ENCODE peak calls at places on chromosomes 11 and 22, in ten cellular contexts. One of them, this sample, is unnamed.

GRCh38 chr11:11142359-11142758 is 210.7 kb downstream of the CSNK2A3 start:
- DNase-seq in cardiac muscle cell: no peak
- DNase-seq in MG63: no peak
- DNase-seq in NB4: no peak
- DNase-seq in neural progenitor cell: no peak
- DNase-seq in mammary epithelial cell: no peak
- DNase-seq in left lung: no peak
- DNase-seq in fibroblast of lung: no peak
- DNase-seq in astrocyte of the cerebellum: no peak
- DNase-seq in HFF-Myc: no peak
- DNase-seq in this sample: no peak

GRCh38 chr22:40021401-40022000 is 26.7 kb downstream of the FAM83F start:
- DNase-seq in cardiac muscle cell: no peak
- DNase-seq in astrocyte of the cerebellum: no peak
- DNase-seq in NB4: no peak
- DNase-seq in MG63: no peak
- DNase-seq in mammary epithelial cell: no peak
- DNase-seq in fibroblast of lung: no peak
- DNase-seq in HFF-Myc: no peak
- DNase-seq in left lung: no peak
- DNase-seq in neural progenitor cell: no peak
- DNase-seq in this sample: no peak

GRCh38 chr22:42065408-42066132 is 5.0 kb downstream of the NAGA start:
- DNase-seq in astrocyte of the cerebellum: no peak
- DNase-seq in left lung: peak
- DNase-seq in NB4: no peak
- DNase-seq in MG63: no peak
- DNase-seq in mammary epithelial cell: no peak
- DNase-seq in neural progenitor cell: no peak
- DNase-seq in cardiac muscle cell: no peak
- DNase-seq in fibroblast of lung: no peak
- DNase-seq in HFF-Myc: no peak
- DNase-seq in this sample: no peak

GRCh38 chr11:2549876-2550605 is 105.2 kb downstream of the KCNQ1 start:
- DNase-seq in mammary epithelial cell: no peak
- DNase-seq in NB4: no peak
- DNase-seq in neural progenitor cell: no peak
- DNase-seq in fibroblast of lung: no peak
- DNase-seq in astrocyte of the cerebellum: no peak
- DNase-seq in left lung: peak
- DNase-seq in cardiac muscle cell: no peak
- DNase-seq in MG63: no peak
- DNase-seq in HFF-Myc: no peak
- DNase-seq in this sample: no peak

GRCh38 chr22:35938226-35938625 is 90.4 kb downstream of the RBFOX2 start:
- DNase-seq in HFF-Myc: no peak
- DNase-seq in neural progenitor cell: no peak
- DNase-seq in MG63: no peak
- DNase-seq in mammary epithelial cell: no peak
- DNase-seq in fibroblast of lung: no peak
- DNase-seq in cardiac muscle cell: no peak
- DNase-seq in NB4: no peak
- DNase-seq in left lung: no peak
- DNase-seq in astrocyte of the cerebellum: no peak
- DNase-seq in this sample: no peak

GRCh38 chr11:116275634-116276033 is 497.2 kb downstream of the BUD13 start:
- DNase-seq in NB4: no peak
- DNase-seq in MG63: peak
- DNase-seq in astrocyte of the cerebellum: no peak
- DNase-seq in HFF-Myc: no peak
- DNase-seq in neural progenitor cell: no peak
- DNase-seq in fibroblast of lung: no peak
- DNase-seq in left lung: no peak
- DNase-seq in mammary epithelial cell: peak
- DNase-seq in cardiac muscle cell: no peak
- DNase-seq in this sample: no peak

GRCh38 chr11:8098361-8098760 is 17.4 kb downstream of the TUB start:
- DNase-seq in cardiac muscle cell: no peak
- DNase-seq in astrocyte of the cerebellum: no peak
- DNase-seq in NB4: no peak
- DNase-seq in left lung: no peak
- DNase-seq in HFF-Myc: no peak
- DNase-seq in MG63: peak
- DNase-seq in fibroblast of lung: no peak
- DNase-seq in mammary epithelial cell: no peak
- DNase-seq in neural progenitor cell: no peak
- DNase-seq in this sample: no peak

GRCh38 chr11:86738615-86739014 is 61.7 kb upstream of the PRSS23 start:
- DNase-seq in HFF-Myc: no peak
- DNase-seq in left lung: no peak
- DNase-seq in NB4: no peak
- DNase-seq in astrocyte of the cerebellum: no peak
- DNase-seq in mammary epithelial cell: no peak
- DNase-seq in MG63: no peak
- DNase-seq in cardiac muscle cell: no peak
- DNase-seq in fibroblast of lung: no peak
- DNase-seq in neural progenitor cell: no peak
- DNase-seq in this sample: no peak

DNA sequence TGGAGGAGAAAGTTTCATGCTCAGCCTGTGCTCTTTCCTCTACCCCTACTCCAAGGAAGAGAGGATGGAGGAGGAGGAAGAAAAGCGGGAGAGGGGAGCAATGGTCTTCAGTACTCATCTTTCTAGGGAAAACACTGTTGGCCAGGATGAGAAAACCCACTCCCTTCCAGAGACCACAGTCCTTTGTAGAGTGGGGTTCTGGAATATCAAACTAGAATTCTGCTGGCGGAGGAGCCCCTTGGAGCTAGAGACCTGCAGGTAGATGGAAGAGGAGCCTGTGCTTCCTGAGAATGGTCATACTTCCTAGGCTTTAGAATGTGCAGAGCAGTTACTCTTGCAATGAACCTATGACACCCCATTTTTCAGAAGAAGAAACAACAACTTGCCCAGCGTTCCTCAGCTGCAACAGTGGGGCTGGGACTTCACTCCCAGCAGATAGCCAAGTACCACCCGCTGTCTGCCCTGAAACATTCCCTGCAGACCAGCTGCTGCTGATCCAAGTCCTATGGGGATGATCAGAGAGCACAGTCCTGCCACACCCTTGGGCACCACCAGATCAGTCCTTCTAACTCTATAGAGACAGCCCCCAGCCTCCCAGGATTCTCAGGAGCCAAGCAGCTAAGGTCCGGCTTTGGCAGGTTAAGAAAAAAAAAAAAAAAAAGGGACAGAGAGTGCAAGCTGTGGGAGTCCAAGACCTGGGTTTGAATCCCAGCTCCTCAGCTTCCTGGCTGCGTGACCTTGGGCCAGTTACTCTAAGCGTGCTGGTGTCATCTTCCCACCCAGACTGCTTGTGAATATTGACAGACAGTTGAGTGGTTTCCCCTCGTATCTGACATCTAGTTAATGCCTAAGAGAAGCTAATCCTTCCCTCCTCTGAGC is 664 bp downstream of the PTGDR2 start:
- DNase-seq in mammary epithelial cell: no peak
- DNase-seq in cardiac muscle cell: no peak
- DNase-seq in MG63: no peak
- DNase-seq in fibroblast of lung: no peak
- DNase-seq in left lung: no peak
- DNase-seq in HFF-Myc: no peak
- DNase-seq in neural progenitor cell: no peak
- DNase-seq in astrocyte of the cerebellum: no peak
- DNase-seq in NB4: no peak
- DNase-seq in this sample: no peak
- H3K4me3 ChIP-seq in mammary epithelial cell: no peak
- H3K4me3 ChIP-seq in cardiac muscle cell: no peak
- H3K4me3 ChIP-seq in MG63: no peak
- H3K4me3 ChIP-seq in fibroblast of lung: no peak
- H3K4me3 ChIP-seq in left lung: no peak
- H3K4me3 ChIP-seq in HFF-Myc: no peak
- H3K4me3 ChIP-seq in neural progenitor cell: no peak
- H3K4me3 ChIP-seq in astrocyte of the cerebellum: no peak
- H3K4me3 ChIP-seq in NB4: no peak
- H3K4me3 ChIP-seq in this sample: no peak

DNA sequence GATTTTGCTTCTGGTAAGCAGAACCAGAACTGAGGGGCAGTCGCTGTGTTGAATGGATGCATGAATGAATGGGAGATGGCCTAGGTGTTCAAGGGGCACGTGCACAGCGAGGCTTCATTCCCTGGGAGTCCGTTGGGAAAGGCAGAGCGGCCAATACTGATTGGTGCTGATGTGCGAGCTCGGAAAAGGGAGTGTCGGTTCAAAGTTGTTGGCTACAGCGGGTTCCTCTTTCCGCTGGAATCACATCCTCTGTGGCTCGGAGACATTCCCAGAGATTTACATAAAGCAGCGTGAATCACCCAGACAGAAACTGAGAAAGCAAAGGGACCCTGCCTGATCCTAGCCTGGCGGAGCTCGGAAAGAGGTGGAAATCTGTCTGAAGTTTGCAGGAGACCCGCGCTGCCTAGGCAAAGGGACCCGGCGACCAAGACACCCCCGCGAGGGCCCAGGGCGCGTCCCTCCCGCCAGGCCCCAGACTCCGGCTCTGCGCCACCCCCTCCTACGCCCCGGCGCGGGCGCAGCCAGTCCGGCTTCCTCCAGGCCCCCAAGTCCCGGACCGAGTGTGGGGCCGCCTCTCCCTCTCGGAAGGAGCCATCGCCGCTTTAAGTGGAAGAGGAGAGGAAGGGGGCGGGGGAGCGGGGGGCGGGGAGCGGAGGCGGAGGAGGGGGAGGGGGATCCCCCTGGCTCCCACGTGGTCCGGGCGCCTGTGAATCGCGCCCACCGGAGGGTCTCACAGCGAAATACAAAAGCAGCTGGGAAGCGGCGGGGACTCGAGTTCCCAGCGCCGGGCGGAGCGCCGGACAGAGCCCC is at the start of gene FJX1:
- DNase-seq in fibroblast of lung: peak
- DNase-seq in astrocyte of the cerebellum: peak
- DNase-seq in MG63: peak
- DNase-seq in neural progenitor cell: peak
- DNase-seq in mammary epithelial cell: peak
- DNase-seq in left lung: peak
- DNase-seq in HFF-Myc: peak
- DNase-seq in cardiac muscle cell: peak
- DNase-seq in NB4: peak
- DNase-seq in this sample: peak
- H3K4me3 ChIP-seq in fibroblast of lung: peak
- H3K4me3 ChIP-seq in astrocyte of the cerebellum: peak
- H3K4me3 ChIP-seq in MG63: peak
- H3K4me3 ChIP-seq in neural progenitor cell: peak
- H3K4me3 ChIP-seq in mammary epithelial cell: peak
- H3K4me3 ChIP-seq in left lung: peak
- H3K4me3 ChIP-seq in HFF-Myc: peak
- H3K4me3 ChIP-seq in cardiac muscle cell: peak
- H3K4me3 ChIP-seq in NB4: no peak
- H3K4me3 ChIP-seq in this sample: peak

GRCh38 chr11:1409108-1409851 is 19.5 kb downstream of the BRSK2 start:
- DNase-seq in HFF-Myc: no peak
- DNase-seq in astrocyte of the cerebellum: no peak
- DNase-seq in cardiac muscle cell: no peak
- DNase-seq in neural progenitor cell: no peak
- DNase-seq in mammary epithelial cell: no peak
- DNase-seq in NB4: no peak
- DNase-seq in MG63: no peak
- DNase-seq in left lung: no peak
- DNase-seq in fibroblast of lung: no peak
- DNase-seq in this sample: no peak

GRCh38 chr11:1406571-1407485 is 17.1 kb downstream of the BRSK2 start:
- DNase-seq in cardiac muscle cell: no peak
- DNase-seq in HFF-Myc: no peak
- DNase-seq in NB4: no peak
- DNase-seq in mammary epithelial cell: no peak
- DNase-seq in fibroblast of lung: no peak
- DNase-seq in left lung: no peak
- DNase-seq in MG63: peak
- DNase-seq in astrocyte of the cerebellum: no peak
- DNase-seq in neural progenitor cell: no peak
- DNase-seq in this sample: no peak

GRCh38 chr11:1410366-1411291 is 20.9 kb downstream of the BRSK2 start:
- DNase-seq in MG63: no peak
- DNase-seq in left lung: no peak
- DNase-seq in neural progenitor cell: peak
- DNase-seq in astrocyte of the cerebellum: no peak
- DNase-seq in cardiac muscle cell: no peak
- DNase-seq in HFF-Myc: no peak
- DNase-seq in fibroblast of lung: peak
- DNase-seq in NB4: no peak
- DNase-seq in mammary epithelial cell: no peak
- DNase-seq in this sample: no peak

GRCh38 chr11:1407668-1408067 is 17.9 kb downstream of the BRSK2 start:
- DNase-seq in HFF-Myc: no peak
- DNase-seq in NB4: no peak
- DNase-seq in left lung: no peak
- DNase-seq in cardiac muscle cell: no peak
- DNase-seq in mammary epithelial cell: no peak
- DNase-seq in fibroblast of lung: no peak
- DNase-seq in neural progenitor cell: no peak
- DNase-seq in MG63: no peak
- DNase-seq in astrocyte of the cerebellum: no peak
- DNase-seq in this sample: no peak

DNA sequence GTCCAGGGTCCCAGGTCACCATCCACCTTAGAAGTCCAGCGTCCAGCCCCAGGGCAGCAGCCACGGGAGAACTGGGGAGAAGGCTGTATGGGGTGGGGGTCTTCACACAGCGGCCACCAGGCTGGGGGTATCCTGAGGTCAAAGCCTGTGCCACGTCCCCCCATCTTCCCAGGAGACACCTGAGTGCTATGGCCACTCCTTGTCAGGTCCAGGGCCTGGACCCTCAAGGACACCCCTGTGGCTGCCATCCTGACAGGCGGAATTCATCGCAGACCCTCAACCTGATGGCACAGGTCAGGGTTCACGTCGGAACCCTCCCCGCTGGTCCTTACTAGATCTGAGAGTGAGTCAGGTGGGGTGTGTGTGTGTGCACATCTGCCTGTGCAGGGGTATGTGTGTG is 18.6 kb downstream of the BRSK2 start:
- DNase-seq in NB4: no peak
- DNase-seq in astrocyte of the cerebellum: no peak
- DNase-seq in MG63: no peak
- DNase-seq in mammary epithelial cell: no peak
- DNase-seq in HFF-Myc: no peak
- DNase-seq in fibroblast of lung: no peak
- DNase-seq in neural progenitor cell: no peak
- DNase-seq in cardiac muscle cell: no peak
- DNase-seq in left lung: no peak
- DNase-seq in this sample: no peak
- H3K4me3 ChIP-seq in NB4: no peak
- H3K4me3 ChIP-seq in astrocyte of the cerebellum: no peak
- H3K4me3 ChIP-seq in MG63: no peak
- H3K4me3 ChIP-seq in mammary epithelial cell: no peak
- H3K4me3 ChIP-seq in HFF-Myc: no peak
- H3K4me3 ChIP-seq in fibroblast of lung: no peak
- H3K4me3 ChIP-seq in neural progenitor cell: no peak
- H3K4me3 ChIP-seq in cardiac muscle cell: no peak
- H3K4me3 ChIP-seq in left lung: no peak
- H3K4me3 ChIP-seq in this sample: no peak

DNA sequence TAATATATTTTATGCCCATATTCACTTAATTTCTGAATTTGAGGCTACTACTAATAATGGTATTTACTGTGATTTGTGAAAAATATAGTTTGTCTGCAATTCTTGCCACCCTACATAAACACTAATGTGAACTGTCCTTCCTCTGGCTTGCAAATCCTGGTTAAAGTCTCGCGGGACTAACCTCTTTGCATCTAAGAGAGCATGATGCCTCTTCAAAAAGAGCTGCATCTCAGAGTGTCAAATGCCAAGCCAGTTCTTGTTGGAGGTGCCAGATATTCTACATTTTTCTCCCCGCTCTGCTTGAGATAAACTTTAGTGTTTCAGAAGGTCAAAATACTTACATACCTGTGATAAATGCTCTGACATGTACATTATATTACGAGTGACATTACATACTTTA is 2.1 kb downstream of the ARHGAP42 start:
- DNase-seq in HFF-Myc: no peak
- DNase-seq in mammary epithelial cell: no peak
- DNase-seq in left lung: no peak
- DNase-seq in MG63: no peak
- DNase-seq in cardiac muscle cell: peak
- DNase-seq in fibroblast of lung: no peak
- DNase-seq in NB4: no peak
- DNase-seq in astrocyte of the cerebellum: no peak
- DNase-seq in neural progenitor cell: no peak
- DNase-seq in this sample: no peak
- H3K4me3 ChIP-seq in HFF-Myc: no peak
- H3K4me3 ChIP-seq in mammary epithelial cell: no peak
- H3K4me3 ChIP-seq in left lung: peak
- H3K4me3 ChIP-seq in MG63: no peak
- H3K4me3 ChIP-seq in cardiac muscle cell: peak
- H3K4me3 ChIP-seq in fibroblast of lung: peak
- H3K4me3 ChIP-seq in NB4: no peak
- H3K4me3 ChIP-seq in astrocyte of the cerebellum: peak
- H3K4me3 ChIP-seq in neural progenitor cell: no peak
- H3K4me3 ChIP-seq in this sample: no peak